ENCODE peak calls at places on chromosome 16, in six cellular contexts. K, Q, L, S, C and I are unnamed samples.
A peak's percentile ranks its signal among the peaks of the same experiment; 100 is the strongest.

GRCh38 chr16:681746-682427 is 1.7 kb downstream of the STUB1 start:
- DNase-seq in K (no peak), Q (no peak), L (peak; percentile 89), S (no peak), C (no peak), I (no peak)

GRCh38 chr16:66898207-66898606 is 17.9 kb downstream of the PDP2 start:
- DNase-seq in K (no peak), Q (no peak), L (no peak), S (no peak), C (no peak), I (no peak)

GRCh38 chr16:48850097-48850496 is 240.1 kb upstream of the N4BP1 start:
- DNase-seq in K (no peak), Q (no peak), L (no peak), S (no peak), C (no peak), I (peak; percentile 6)

GRCh38 chr16:66811043-66811442 is 9.7 kb upstream of the TERB1 start:
- DNase-seq in K (no peak), Q (no peak), L (no peak), S (no peak), C (no peak), I (no peak)

GRCh38 chr16:50315346-50315997 is 49.1 kb downstream of the ADCY7 start:
- DNase-seq in K (no peak), Q (no peak), L (no peak), S (peak; percentile 80), C (no peak), I (no peak)

GRCh38 chr16:20735504-20735903 is 6.1 kb downstream of the THUMPD1 start:
- DNase-seq in K (no peak), Q (no peak), L (no peak), S (no peak), C (no peak), I (no peak)

GRCh38 chr16:48586083-48586482 is 23.9 kb downstream of the N4BP1 start:
- DNase-seq in K (no peak), Q (no peak), L (no peak), S (no peak), C (no peak), I (no peak)

GRCh38 chr16:10776280-10776679 is 32.6 kb downstream of the NUBP1 start:
- DNase-seq in K (no peak), Q (no peak), L (no peak), S (no peak), C (no peak), I (no peak)

GRCh38 chr16:74991593-74992403 is 6.9 kb upstream of the WDR59 start:
- DNase-seq in K (no peak), Q (peak; percentile 100), L (peak; percentile 75), S (peak; percentile 32), C (no peak), I (no peak)

GRCh38 chr16:88534731-88535141 is 35.5 kb upstream of the ZC3H18 start:
- DNase-seq in K (no peak), Q (no peak), L (no peak), S (no peak), C (peak; percentile 24), I (peak; percentile 88)

GRCh38 chr16:67841816-67842508 is at the start of gene THAP11:
- DNase-seq in K (peak; percentile 97), Q (peak; percentile 96), L (peak; percentile 98), S (peak; percentile 94), C (peak; percentile 91), I (peak; percentile 92)

GRCh38 chr16:66619534-66620418 is 15.3 kb downstream of the CMTM3 start:
- DNase-seq in K (no peak), Q (no peak), L (peak; percentile 75), S (no peak), C (no peak), I (no peak)

GRCh38 chr16:1487395-1488053 is 1.2 kb downstream of the PTX4 start:
- DNase-seq in K (peak; percentile 41), Q (no peak), L (no peak), S (no peak), C (no peak), I (no peak)

GRCh38 chr16:376817-377418 is 4.9 kb downstream of the PGAP6 start:
- DNase-seq in K (no peak), Q (no peak), L (no peak), S (no peak), C (no peak), I (no peak)

GRCh38 chr16:25126820-25127232 is 15.3 kb downstream of the LCMT1 start:
- DNase-seq in K (no peak), Q (peak; percentile 35), L (peak; percentile 39), S (no peak), C (no peak), I (peak; percentile 61)

GRCh38 chr16:57539072-57539796 is 2.9 kb upstream of the CCDC102A start:
- DNase-seq in K (no peak), Q (no peak), L (no peak), S (no peak), C (no peak), I (no peak)

GRCh38 chr16:15682105-15682570 is 32.1 kb downstream of the NDE1 start:
- DNase-seq in K (peak; percentile 48), Q (peak; percentile 89), L (peak; percentile 86), S (no peak), C (peak; percentile 33), I (no peak)

GRCh38 chr16:74271879-74272278 is 24.7 kb upstream of the PSMD7 start:
- DNase-seq in K (peak; percentile 7), Q (no peak), L (no peak), S (no peak), C (no peak), I (no peak)

GRCh38 chr16:25950586-25951201 is 258.9 kb downstream of the HS3ST4 start:
- DNase-seq in K (peak; percentile 83), Q (no peak), L (no peak), S (no peak), C (no peak), I (no peak)

GRCh38 chr16:89958068-89958467 is 9.5 kb downstream of the DEF8 start:
- DNase-seq in K (peak; percentile 77), Q (peak; percentile 54), L (peak; percentile 44), S (peak; percentile 93), C (peak; percentile 40), I (peak; percentile 72)

GRCh38 chr16:31476305-31477219 is 4.6 kb downstream of the TGFB1I1 start:
- DNase-seq in K (peak; percentile 86), Q (peak; percentile 63), L (peak; percentile 87), S (peak; percentile 59), C (no peak), I (no peak)

GRCh38 chr16:557463-558297 is 2.5 kb upstream of the PRR35 start:
- DNase-seq in K (no peak), Q (no peak), L (no peak), S (no peak), C (no peak), I (no peak)

GRCh38 chr16:27355610-27356009 is 41.8 kb downstream of the IL4R start:
- DNase-seq in K (peak; percentile 83), Q (peak; percentile 51), L (peak; percentile 66), S (no peak), C (peak; percentile 19), I (no peak)

GRCh38 chr16:84574191-84574590 is 43.7 kb downstream of the COTL1 start:
- DNase-seq in K (no peak), Q (no peak), L (no peak), S (no peak), C (no peak), I (no peak)

GRCh38 chr16:22933173-22933572 is 119.2 kb downstream of the HS3ST2 start:
- DNase-seq in K (no peak), Q (no peak), L (no peak), S (no peak), C (no peak), I (no peak)

GRCh38 chr16:89277641-89278341 is 60.3 kb downstream of the ZNF778 start:
- DNase-seq in K (no peak), Q (no peak), L (no peak), S (no peak), C (no peak), I (no peak)

GRCh38 chr16:70725912-70726828 is 40.3 kb upstream of the MTSS2 start:
- DNase-seq in K (no peak), Q (no peak), L (peak; percentile 62), S (no peak), C (no peak), I (no peak)

GRCh38 chr16:67406628-67407027 is 9.6 kb downstream of the ZDHHC1 start:
- DNase-seq in K (no peak), Q (no peak), L (no peak), S (peak; percentile 54), C (no peak), I (no peak)

GRCh38 chr16:85659805-85660511 is 28.8 kb downstream of the GINS2 start:
- DNase-seq in K (peak; percentile 98), Q (peak; percentile 39), L (peak; percentile 75), S (peak; percentile 93), C (peak; percentile 34), I (peak; percentile 99)
- TF ChIP-seq JUND in K (no peak), Q (no peak), L (no peak), S (no peak), C (no peak), I (no peak)

GRCh38 chr16:56332464-56333079 is 92.8 kb downstream of the AMFR start:
- DNase-seq in K (peak; percentile 66), Q (peak; percentile 78), L (peak; percentile 81), S (peak; percentile 57), C (peak; percentile 65), I (peak; percentile 89)
- TF ChIP-seq JUND in K (no peak), Q (no peak), L (peak; percentile 35), S (no peak), C (no peak), I (no peak)

DNA sequence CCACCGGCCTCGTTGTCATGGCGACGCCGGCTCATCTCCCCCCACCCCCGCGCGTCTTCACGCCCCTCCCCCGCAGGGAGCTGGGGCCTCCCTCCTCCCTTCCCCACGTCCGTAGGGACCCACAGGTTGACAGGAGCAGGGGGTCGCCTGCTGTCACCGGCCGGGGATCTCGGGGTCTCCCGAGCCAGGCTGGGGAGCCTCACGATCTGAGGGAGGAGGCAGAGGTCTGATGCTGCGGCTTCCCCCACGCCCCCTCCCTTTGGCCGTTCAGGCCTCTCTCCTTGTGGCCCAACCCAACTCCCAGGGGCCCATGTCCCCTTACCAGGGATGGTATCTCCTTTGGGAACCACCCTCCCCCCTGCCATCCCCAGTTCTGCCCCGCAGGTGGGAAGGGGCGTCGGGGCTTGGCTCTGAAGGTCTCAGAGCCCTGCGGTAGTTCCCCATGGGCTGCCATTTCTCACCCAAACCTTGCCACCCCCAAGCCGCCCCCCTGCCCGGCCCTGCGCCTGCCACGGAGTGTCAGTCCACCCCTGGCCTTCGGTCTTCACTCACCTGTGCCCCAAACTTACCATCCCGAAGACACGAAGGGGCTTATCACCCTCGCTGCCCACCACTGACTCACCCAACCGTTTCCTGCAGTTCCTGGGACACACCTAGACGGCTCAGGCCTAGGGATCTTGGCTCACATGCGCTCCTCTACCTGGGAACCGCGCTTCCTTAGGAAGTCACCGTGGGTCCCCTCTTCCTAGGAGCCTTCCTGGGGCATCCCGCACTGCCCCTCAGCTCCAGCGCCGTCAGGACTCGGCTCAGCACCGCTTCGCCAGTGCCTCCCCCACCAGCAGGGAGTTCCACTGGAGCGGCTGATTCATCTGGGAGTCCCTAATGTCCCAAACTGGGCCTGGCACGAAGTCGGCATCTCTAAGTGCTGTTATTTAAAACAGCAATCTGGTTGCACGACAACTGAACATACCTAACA is 966 bp upstream of the DOC2A start:
- DNase-seq in K (no peak), Q (no peak), L (no peak), S (no peak), C (no peak), I (no peak)
- TF ChIP-seq JUND in K (no peak), Q (no peak), L (no peak), S (no peak), C (no peak), I (no peak)

DNA sequence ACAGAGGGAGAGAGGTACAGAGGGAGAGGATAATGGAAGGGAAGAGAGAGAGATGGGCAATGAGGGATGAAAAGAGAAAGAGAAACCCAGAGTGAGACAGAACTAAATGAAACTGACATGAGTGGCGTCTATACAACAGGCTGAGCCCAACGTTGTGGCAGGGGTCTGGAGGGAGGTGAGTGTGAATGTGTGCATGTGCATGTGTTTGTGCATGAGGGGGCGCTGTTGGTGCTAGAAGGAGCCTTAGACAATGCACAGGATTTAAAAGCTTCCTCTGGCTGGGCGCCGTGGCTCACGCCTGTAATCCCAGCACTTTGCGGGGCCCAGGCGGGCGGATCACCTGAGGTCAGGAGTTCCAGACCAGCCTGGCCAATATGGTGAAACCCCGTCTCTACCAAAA is 454.8 kb upstream of the CDH11 start:
- DNase-seq in K (peak; percentile 78), Q (no peak), L (peak; percentile 29), S (no peak), C (no peak), I (no peak)
- TF ChIP-seq JUND in K (no peak), Q (no peak), L (no peak), S (no peak), C (no peak), I (no peak)